ENCODE peak calls at places on chromosome 22, in nine cellular contexts. D, M, J, I, O, G, N, E and F are unnamed samples.

GRCh38 chr22:41038732-41039131 is 53.7 kb upstream of the EP300 start:
- DNase-seq in J (no peak), E (no peak), D (no peak), O (no peak), I (no peak), M (no peak), N (no peak), G (no peak), F (no peak)

GRCh38 chr22:37163618-37164534 is 14.2 kb upstream of the IL2RB start:
- DNase-seq in G (peak), N (no peak), O (no peak), D (no peak), M (no peak), I (no peak), J (no peak), E (no peak), F (no peak)

GRCh38 chr22:30240541-30241417 is 5.8 kb downstream of the LIF start:
- DNase-seq in E (no peak), N (no peak), I (no peak), J (no peak), M (no peak), O (no peak), D (no peak), G (no peak), F (no peak)

GRCh38 chr22:47188337-47189055 is 426.0 kb downstream of the TBC1D22A start:
- DNase-seq in I (peak), M (peak), N (no peak), O (peak), J (no peak), E (no peak), D (peak), G (no peak), F (no peak)

GRCh38 chr22:27247691-27248434 is 553.7 kb downstream of the MN1 start:
- DNase-seq in G (no peak), D (no peak), E (peak), I (peak), M (no peak), O (no peak), N (no peak), J (no peak), F (no peak)

GRCh38 chr22:27252282-27253049 is 549.1 kb downstream of the MN1 start:
- DNase-seq in N (peak), J (peak), O (no peak), D (no peak), G (no peak), M (no peak), I (peak), E (peak), F (peak)

GRCh38 chr22:44693756-44694155 is 8.2 kb upstream of the PRR5 start:
- DNase-seq in J (no peak), D (no peak), G (no peak), O (no peak), N (no peak), E (no peak), I (no peak), M (no peak), F (no peak)

GRCh38 chr22:38866399-38867123 is 5.5 kb downstream of the CBX6 start:
- DNase-seq in G (no peak), I (no peak), O (no peak), J (no peak), D (peak), M (no peak), N (no peak), E (no peak), F (no peak)

GRCh38 chr22:50483977-50484853 is 2.4 kb upstream of the MIOX start:
- DNase-seq in I (peak), D (peak), O (no peak), J (no peak), G (no peak), E (no peak), N (no peak), M (peak), F (no peak)

DNA sequence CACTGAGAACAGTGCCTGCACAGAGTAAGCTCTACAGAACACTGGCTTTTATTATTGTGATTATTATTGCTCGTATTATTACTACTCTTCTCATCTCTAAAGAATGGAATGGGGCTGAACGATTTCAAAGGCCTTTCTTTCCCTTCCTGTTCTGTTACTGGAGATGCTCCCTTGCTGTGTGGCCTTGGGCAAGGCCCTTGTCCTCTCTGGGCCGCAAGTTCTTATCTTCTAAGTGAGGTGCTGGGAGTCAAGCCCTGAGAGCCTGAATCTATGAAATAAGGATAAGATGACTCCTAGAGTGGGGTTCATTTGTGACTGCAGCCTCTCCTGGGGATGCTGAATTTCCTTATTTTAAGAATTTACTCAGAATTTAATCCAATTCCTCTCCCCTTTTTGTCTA is 113.5 kb downstream of the FBXO7 start:
- DNase-seq in M (no peak), J (no peak), O (peak), N (no peak), G (no peak), E (no peak), D (no peak), I (no peak), F (no peak)
- TF ChIP-seq CTCF in M (no peak), J (no peak), O (no peak), N (no peak), G (no peak), E (no peak), D (no peak), I (no peak), F (no peak)

GRCh38 chr22:32548039-32548438 is 73.4 kb downstream of the FBXO7 start:
- DNase-seq in I (no peak), O (peak), M (no peak), J (no peak), D (no peak), E (no peak), G (no peak), N (no peak), F (no peak)
- H3K4me3 ChIP-seq in I (no peak), O (no peak), M (no peak), J (no peak), D (no peak), E (no peak), G (no peak), N (no peak), F (no peak)

GRCh38 chr22:22943521-22944267 is 56.1 kb downstream of the IGLL5 start:
- DNase-seq in O (peak), I (no peak), J (no peak), N (no peak), G (peak), D (peak), E (no peak), M (peak), F (no peak)
- TF ChIP-seq CTCF in O (no peak), I (no peak), J (no peak), N (no peak), G (no peak), D (no peak), E (no peak), M (no peak), F (no peak)

DNA sequence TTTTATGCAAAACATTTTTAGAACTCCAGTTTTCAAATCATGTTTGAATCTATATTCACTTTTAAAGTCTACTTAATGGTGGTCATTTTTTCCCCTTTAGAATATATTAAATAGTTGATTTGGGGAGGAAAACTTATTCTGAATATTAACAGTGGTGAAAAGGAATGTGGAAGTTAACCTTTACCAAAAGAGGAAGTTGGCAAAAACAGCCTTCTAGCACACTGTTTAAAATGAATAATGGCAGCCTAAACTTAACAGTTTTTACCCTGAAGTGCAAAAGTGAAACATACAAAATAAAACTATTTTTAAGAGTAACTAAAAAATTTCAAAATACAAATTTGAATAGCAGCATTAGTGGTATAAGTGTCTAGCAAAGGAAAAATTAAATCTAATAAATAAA is 86.4 kb downstream of the GRK3 start:
- DNase-seq in I (no peak), O (no peak), J (no peak), M (no peak), N (no peak), G (peak), D (no peak), E (no peak), F (no peak)
- H3K4me3 ChIP-seq in I (no peak), O (no peak), J (no peak), M (no peak), N (no peak), G (no peak), D (no peak), E (no peak), F (no peak)

GRCh38 chr22:49046000-49046545 is 781.6 kb downstream of the BRD1 start:
- DNase-seq in O (no peak), N (no peak), G (no peak), I (no peak), E (no peak), J (no peak), D (no peak), M (no peak), F (no peak)

GRCh38 chr22:49047461-49047860 is 780.2 kb downstream of the BRD1 start:
- DNase-seq in I (no peak), G (no peak), J (no peak), M (no peak), E (no peak), O (no peak), N (no peak), D (no peak), F (no peak)

GRCh38 chr22:49048591-49048990 is 779.1 kb downstream of the BRD1 start:
- DNase-seq in D (no peak), I (no peak), O (no peak), N (no peak), M (no peak), J (no peak), G (no peak), E (no peak), F (no peak)

GRCh38 chr22:49045276-49045675 is 782.4 kb downstream of the BRD1 start:
- DNase-seq in O (no peak), D (no peak), N (no peak), M (no peak), G (no peak), E (no peak), I (no peak), J (no peak), F (no peak)

GRCh38 chr22:49046546-49047305 is 780.9 kb downstream of the BRD1 start:
- DNase-seq in J (no peak), O (no peak), D (peak), I (peak), M (no peak), E (no peak), G (no peak), N (no peak), F (no peak)
- TF ChIP-seq CTCF in J (peak), O (no peak), D (peak), I (peak), M (no peak), E (no peak), G (no peak), N (no peak), F (no peak)

GRCh38 chr22:42500164-42500835 is 19.3 kb downstream of the RRP7A start:
- DNase-seq in I (peak), M (peak), O (peak), E (peak), G (peak), D (peak), N (no peak), J (peak), F (no peak)
- H3K4me3 ChIP-seq in I (no peak), M (peak), O (no peak), E (no peak), G (peak), D (peak), N (peak), J (peak), F (no peak)

DNA sequence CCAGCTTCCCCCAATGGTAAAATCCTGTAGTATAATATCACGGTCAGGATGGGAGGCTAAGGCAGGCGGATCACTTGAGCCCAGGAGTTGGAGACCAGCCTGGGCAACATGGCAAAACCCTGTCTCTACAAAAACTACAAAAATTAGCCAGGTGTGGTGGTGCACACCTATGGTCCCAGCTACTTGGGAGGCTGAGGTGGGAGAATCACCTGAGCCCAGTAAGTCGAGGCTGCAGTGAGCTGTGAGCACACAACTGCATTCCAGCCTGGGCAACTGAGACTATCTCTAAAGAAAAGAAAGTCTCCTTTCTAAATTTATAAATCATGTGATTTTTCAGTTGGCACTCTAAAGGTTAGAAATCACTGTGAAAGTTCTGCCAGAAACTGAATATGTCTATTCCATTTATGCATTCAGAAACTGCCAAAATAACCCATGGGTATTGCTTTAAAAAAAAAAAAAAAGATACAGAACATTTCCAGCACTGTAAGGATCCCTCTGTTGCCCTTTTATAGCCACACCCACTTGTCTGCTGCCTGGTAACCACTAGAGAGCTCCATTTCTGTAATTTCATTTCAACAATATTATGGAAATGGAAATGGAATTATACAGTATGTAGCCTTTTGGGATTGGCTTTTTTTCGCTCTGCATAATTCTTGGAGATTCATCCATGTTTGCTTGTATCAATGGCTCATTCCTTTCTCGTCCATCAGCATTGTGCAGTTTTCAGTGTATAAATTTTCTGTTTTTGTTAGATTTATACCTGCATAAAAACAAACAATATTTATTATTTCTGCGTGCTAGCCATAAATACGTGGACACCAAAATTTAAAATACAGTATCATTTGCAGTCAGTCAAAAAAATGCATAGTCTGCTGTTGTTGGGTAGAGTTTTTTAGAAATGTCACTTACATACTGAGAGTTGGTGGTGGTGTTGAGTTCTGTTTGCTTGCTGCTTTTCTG is 9.4 kb downstream of the CDC45 start:
- DNase-seq in M (no peak), G (no peak), O (no peak), E (peak), N (no peak), J (no peak), I (no peak), D (no peak), F (no peak)
- TF ChIP-seq CTCF in M (no peak), G (no peak), O (no peak), E (peak), N (peak), J (peak), I (no peak), D (no peak), F (no peak)

GRCh38 chr22:46178755-46179505 is 28.6 kb downstream of the PPARA start:
- DNase-seq in J (no peak), I (no peak), E (no peak), O (no peak), N (no peak), M (no peak), D (no peak), G (no peak), F (no peak)

GRCh38 chr22:46180370-46181137 is 30.2 kb downstream of the PPARA start:
- DNase-seq in N (no peak), O (no peak), I (no peak), E (peak), D (no peak), M (no peak), J (no peak), G (no peak), F (no peak)

GRCh38 chr22:46183733-46184132 is 33.4 kb downstream of the PPARA start:
- DNase-seq in J (no peak), E (no peak), I (no peak), G (no peak), D (no peak), M (no peak), N (no peak), O (no peak), F (no peak)

GRCh38 chr22:46176508-46177003 is 26.2 kb downstream of the PPARA start:
- DNase-seq in J (no peak), N (no peak), D (no peak), M (no peak), G (no peak), E (no peak), O (no peak), I (no peak), F (no peak)

GRCh38 chr22:46179748-46180147 is 29.4 kb downstream of the PPARA start:
- DNase-seq in J (no peak), M (no peak), D (no peak), G (no peak), I (no peak), N (no peak), E (no peak), O (no peak), F (no peak)
- H3K4me3 ChIP-seq in J (no peak), M (no peak), D (no peak), G (no peak), I (no peak), N (no peak), E (no peak), O (no peak), F (no peak)

GRCh38 chr22:20488946-20489345 is 6.6 kb downstream of the KLHL22 start:
- DNase-seq in E (no peak), N (no peak), G (no peak), D (no peak), I (no peak), J (no peak), O (no peak), M (no peak), F (no peak)
- TF ChIP-seq CTCF in E (no peak), N (no peak), G (no peak), D (no peak), I (no peak), J (no peak), O (no peak), M (no peak), F (no peak)

GRCh38 chr22:24685804-24686203 is 82.8 kb downstream of the GGT1 start:
- DNase-seq in J (peak), I (no peak), M (no peak), D (no peak), N (no peak), G (no peak), E (peak), O (no peak), F (no peak)
- H3K4me3 ChIP-seq in J (peak), I (no peak), M (no peak), D (peak), N (peak), G (no peak), E (no peak), O (no peak), F (no peak)